ENCODE peak calls at places on chromosome 20, in six cellular contexts. B is caudate nucleus, J is astrocyte, Q is hippocampal formation, Z is fibroblast of mammary gland, K is activated gamma-delta T cell treated with Interleukin-2 at 50 U/mL for 16 hours. A is an unnamed sample.

GRCh38 chr20:20664795-20665194 is 47.6 kb downstream of the RALGAPA2 start:
- DNase-seq in K (no peak), B (no peak), J (no peak), Q (peak), Z (peak), A (no peak)

GRCh38 chr20:54197621-54198604 is 10.0 kb upstream of the PFDN4 start:
- DNase-seq in J (no peak), Z (peak), Q (no peak), K (no peak), B (no peak), A (no peak)

GRCh38 chr20:3224681-3225421 is 14.1 kb downstream of the SLC4A11 start:
- DNase-seq in B (no peak), J (no peak), Q (no peak), K (no peak), Z (no peak), A (no peak)

GRCh38 chr20:11980263-11980662 is 62.6 kb downstream of the BTBD3 start:
- DNase-seq in Q (no peak), K (no peak), Z (no peak), B (no peak), J (no peak), A (no peak)

GRCh38 chr20:43770342-43770741 is 43.5 kb upstream of the GTSF1L start:
- DNase-seq in Q (no peak), J (no peak), Z (no peak), K (no peak), B (no peak), A (no peak)

GRCh38 chr20:46057856-46058655 is 29.0 kb downstream of the SLC12A5 start:
- DNase-seq in K (no peak), Z (peak), Q (peak), B (peak), J (peak), A (peak)

GRCh38 chr20:49486064-49486463 is 3.6 kb upstream of the KCNB1 start:
- DNase-seq in J (no peak), K (no peak), B (no peak), Q (no peak), Z (no peak), A (no peak)

GRCh38 chr20:15195378-15195777 is 858.0 kb upstream of the FLRT3 start:
- DNase-seq in B (no peak), K (no peak), J (peak), Z (no peak), Q (no peak), A (no peak)

GRCh38 chr20:1440024-1440423 is 26.6 kb downstream of the NSFL1C start:
- DNase-seq in B (no peak), J (no peak), Z (peak), Q (no peak), K (no peak), A (no peak)

A was measured in nucleus accumbens.